ENCODE peak calls at places on chromosomes 5 and 9, in eight cellular contexts. O is stimulated activated effector memory CD8-positive, alpha-beta T cell treated with anti-CD3 and anti-CD28 coated beads, Interleukin-12 subunit alpha, Interleukin-12 subunit beta, amount 100 ng/mL, for 72 hours; B is activated naive CD8-positive, alpha-beta T cell treated with anti-CD3 and anti-CD28 coated beads, Interleukin-2, amount 10 ng/mL, durations not matched to agents 7 days and 5 days; A is RWPE2; G is activated CD8-positive, alpha-beta T cell treated with anti-CD3 and anti-CD28 coated beads, Interleukin-2, amount 10 ng/mL, durations not matched to agents 7 days and 5 days; V is gastroesophageal sphincter; H is natural killer cell treated with Interleukin-12 subunit alpha and Interleukin-12 subunit beta and Interleukin-15 and Interleukin-18, amount 100 ng/mL, for 72 hours; K is T-cell. M is an unnamed sample.
A peak's percentile ranks its signal among the peaks of the same experiment; 100 is the strongest.

GRCh38 chr9:134855231-134855899 is 25.2 kb upstream of the FCN2 start:
- ATAC-seq in K (no peak), O (no peak), H (no peak), A (no peak), G (no peak), B (no peak), V (no peak), M (no peak)

GRCh38 chr5:16871746-16872339 is 64.2 kb downstream of the MYO10 start:
- ATAC-seq in V (no peak), H (no peak), O (no peak), B (no peak), K (no peak), G (no peak), A (peak; percentile 37), M (no peak)

GRCh38 chr9:101639301-101639700 is 44.5 kb upstream of the PPP3R2 start:
- ATAC-seq in K (no peak), G (no peak), O (no peak), H (no peak), A (no peak), V (no peak), B (no peak), M (no peak)

GRCh38 chr5:140214831-140215230 is 39.8 kb downstream of the CYSTM1 start:
- ATAC-seq in H (peak; percentile 48), O (peak; percentile 24), A (peak; percentile 87), V (no peak), K (no peak), B (no peak), G (peak; percentile 47), M (peak; percentile 51)

GRCh38 chr5:153585616-153586015 is 95.1 kb downstream of the GRIA1 start:
- ATAC-seq in V (no peak), H (no peak), A (no peak), O (no peak), K (no peak), B (no peak), G (no peak), M (no peak)

GRCh38 chr9:114869845-114870244 is 60.5 kb downstream of the TNFSF8 start:
- ATAC-seq in B (peak; percentile 60), O (no peak), G (no peak), A (no peak), H (no peak), V (no peak), K (no peak), M (no peak)

GRCh38 chr5:55982957-55983381 is 11.8 kb downstream of the IL6ST start:
- ATAC-seq in O (no peak), V (no peak), G (peak; percentile 23), H (no peak), A (peak; percentile 69), B (no peak), K (peak; percentile 56), M (no peak)

GRCh38 chr9:77927265-77927664 is 104.3 kb downstream of the GNAQ start:
- ATAC-seq in B (no peak), K (no peak), A (no peak), H (no peak), G (no peak), O (no peak), V (no peak), M (no peak)

GRCh38 chr5:80967500-80968181 is 7.5 kb downstream of the RASGRF2 start:
- ATAC-seq in K (no peak), B (no peak), A (peak; percentile 92), H (peak; percentile 44), V (peak; percentile 53), G (no peak), O (peak; percentile 88), M (peak; percentile 75)

GRCh38 chr5:123802298-123802951 is 290.4 kb downstream of the CSNK1G3 start:
- ATAC-seq in A (no peak), H (no peak), K (no peak), O (no peak), G (no peak), B (no peak), V (no peak), M (no peak)

GRCh38 chr5:145117285-145117684 is 717.9 kb downstream of the PRELID2 start:
- ATAC-seq in V (no peak), G (no peak), K (no peak), O (no peak), A (no peak), B (no peak), H (no peak), M (no peak)

GRCh38 chr9:99511723-99512122 is 289.6 kb downstream of the SEC61B start:
- ATAC-seq in G (no peak), A (no peak), O (no peak), V (no peak), K (no peak), H (no peak), B (no peak), M (no peak)

GRCh38 chr5:136999787-137000186 is 499.3 kb downstream of the SPOCK1 start:
- ATAC-seq in B (no peak), O (no peak), V (no peak), K (no peak), A (no peak), G (no peak), H (no peak), M (no peak)

GRCh38 chr5:120848883-120849282 is 384.8 kb downstream of the PRR16 start:
- ATAC-seq in V (no peak), A (no peak), G (no peak), O (no peak), B (no peak), K (no peak), H (no peak), M (no peak)

GRCh38 chr5:126866837-126867236 is 89.9 kb downstream of the LMNB1 start:
- ATAC-seq in A (no peak), K (no peak), G (no peak), O (no peak), V (no peak), B (no peak), H (no peak), M (no peak)

GRCh38 chr9:128121924-128122808 is 5.4 kb downstream of the PTGES2 start:
- ATAC-seq in G (no peak), K (no peak), A (no peak), V (no peak), O (no peak), H (no peak), B (no peak), M (no peak)

GRCh38 chr5:134554319-134555222 is 29.1 kb downstream of the JADE2 start:
- ATAC-seq in A (peak; percentile 65), H (peak; percentile 65), V (peak; percentile 77), B (peak; percentile 20), G (peak; percentile 34), O (peak; percentile 48), K (peak; percentile 38), M (peak; percentile 59)

GRCh38 chr9:17719053-17719452 is 140.2 kb downstream of the SH3GL2 start:
- ATAC-seq in V (no peak), K (no peak), H (no peak), O (no peak), G (no peak), B (no peak), A (no peak), M (no peak)

GRCh38 chr5:43244823-43245565 is 53.0 kb downstream of the NIM1K start:
- ATAC-seq in H (peak; percentile 33), K (no peak), O (peak; percentile 81), V (no peak), A (no peak), B (no peak), G (no peak), M (peak; percentile 66)

GRCh38 chr5:40436535-40437237 is 243.0 kb upstream of the PTGER4 start:
- ATAC-seq in O (peak; percentile 79), K (peak; percentile 96), V (no peak), H (peak; percentile 73), A (no peak), G (peak; percentile 70), B (peak; percentile 74), M (peak; percentile 71)

GRCh38 chr5:137146402-137146889 is 352.7 kb downstream of the SPOCK1 start:
- ATAC-seq in H (no peak), B (no peak), G (no peak), V (peak; percentile 76), A (peak; percentile 78), K (no peak), O (no peak), M (no peak)

M was measured in activated T-helper 17 cell treated with anti-CD3 and anti-CD28 coated beads, Interleukin-2, amount 50 U/mL, for 72 hours.